ENCODE peak calls at places on chromosome 14, in nine cellular contexts. One of them, this sample, is unnamed. For H3K4me1, the result is how much of the 10 kb centered on the place peaks cover.

GRCh38 chr14:64636980-64637429 is 67.2 kb upstream of the PLEKHG3 start:
- DNase-seq in CD8-positive, alpha-beta T cell: no peak
- DNase-seq in IMR-90: no peak
- DNase-seq in fibroblast of lung: no peak
- DNase-seq in left ventricle myocardium inferior: no peak
- DNase-seq in transverse colon: no peak
- DNase-seq in uterus: no peak
- DNase-seq in mammary epithelial cell: no peak
- DNase-seq in right atrium auricular region: no peak
- DNase-seq in this sample: no peak

GRCh38 chr14:35534130-35534883 is at the start of gene INSM2:
- DNase-seq in CD8-positive, alpha-beta T cell: no peak
- DNase-seq in IMR-90: peak
- DNase-seq in fibroblast of lung: peak
- DNase-seq in left ventricle myocardium inferior: no peak
- DNase-seq in transverse colon: no peak
- DNase-seq in uterus: no peak
- DNase-seq in mammary epithelial cell: no peak
- DNase-seq in right atrium auricular region: no peak
- DNase-seq in this sample: peak

GRCh38 chr14:60505448-60505847 is 3.5 kb upstream of the SIX6 start:
- DNase-seq in CD8-positive, alpha-beta T cell: no peak
- DNase-seq in IMR-90: no peak
- DNase-seq in fibroblast of lung: no peak
- DNase-seq in left ventricle myocardium inferior: no peak
- DNase-seq in transverse colon: no peak
- DNase-seq in uterus: no peak
- DNase-seq in mammary epithelial cell: no peak
- DNase-seq in right atrium auricular region: no peak
- DNase-seq in this sample: no peak

GRCh38 chr14:41606249-41607118 is at the start of gene LRFN5:
- DNase-seq in CD8-positive, alpha-beta T cell: no peak
- DNase-seq in IMR-90: peak
- DNase-seq in fibroblast of lung: peak
- DNase-seq in left ventricle myocardium inferior: peak
- DNase-seq in transverse colon: no peak
- DNase-seq in uterus: peak
- DNase-seq in mammary epithelial cell: no peak
- DNase-seq in right atrium auricular region: no peak
- DNase-seq in this sample: peak

GRCh38 chr14:51726166-51726899 is 74.6 kb downstream of the FRMD6 start:
- DNase-seq in CD8-positive, alpha-beta T cell: no peak
- DNase-seq in IMR-90: peak
- DNase-seq in fibroblast of lung: peak
- DNase-seq in left ventricle myocardium inferior: no peak
- DNase-seq in transverse colon: no peak
- DNase-seq in uterus: no peak
- DNase-seq in mammary epithelial cell: no peak
- DNase-seq in right atrium auricular region: no peak
- DNase-seq in this sample: no peak

GRCh38 chr14:73713804-73714655 is at the start of gene PNMA1:
- DNase-seq in CD8-positive, alpha-beta T cell: peak
- DNase-seq in IMR-90: peak
- DNase-seq in fibroblast of lung: peak
- DNase-seq in left ventricle myocardium inferior: peak
- DNase-seq in transverse colon: peak
- DNase-seq in uterus: peak
- DNase-seq in mammary epithelial cell: peak
- DNase-seq in right atrium auricular region: peak
- DNase-seq in this sample: peak

GRCh38 chr14:37230551-37231194 is 32.9 kb downstream of the MIPOL1 start:
- DNase-seq in CD8-positive, alpha-beta T cell: no peak
- DNase-seq in IMR-90: peak
- DNase-seq in fibroblast of lung: peak
- DNase-seq in left ventricle myocardium inferior: no peak
- DNase-seq in transverse colon: no peak
- DNase-seq in uterus: no peak
- DNase-seq in mammary epithelial cell: peak
- DNase-seq in right atrium auricular region: no peak
- DNase-seq in this sample: no peak

GRCh38 chr14:94164685-94165431 is 9.3 kb upstream of the PPP4R4 start:
- DNase-seq in CD8-positive, alpha-beta T cell: no peak
- DNase-seq in IMR-90: no peak
- DNase-seq in fibroblast of lung: no peak
- DNase-seq in left ventricle myocardium inferior: no peak
- DNase-seq in transverse colon: no peak
- DNase-seq in uterus: no peak
- DNase-seq in mammary epithelial cell: no peak
- DNase-seq in right atrium auricular region: no peak
- DNase-seq in this sample: peak

GRCh38 chr14:52267501-52268190 is at the start of gene PTGDR:
- DNase-seq in CD8-positive, alpha-beta T cell: peak
- DNase-seq in IMR-90: no peak
- DNase-seq in fibroblast of lung: peak
- DNase-seq in left ventricle myocardium inferior: peak
- DNase-seq in transverse colon: peak
- DNase-seq in uterus: peak
- DNase-seq in mammary epithelial cell: peak
- DNase-seq in right atrium auricular region: no peak
- DNase-seq in this sample: peak

GRCh38 chr14:103207038-103207403 is 83.8 kb downstream of the TNFAIP2 start:
- DNase-seq in CD8-positive, alpha-beta T cell: no peak
- DNase-seq in IMR-90: no peak
- DNase-seq in fibroblast of lung: peak
- DNase-seq in left ventricle myocardium inferior: peak
- DNase-seq in transverse colon: peak
- DNase-seq in uterus: peak
- DNase-seq in mammary epithelial cell: no peak
- DNase-seq in right atrium auricular region: peak
- DNase-seq in this sample: peak

GRCh38 chr14:44788612-44789011 is 173.1 kb downstream of the KLHL28 start:
- DNase-seq in CD8-positive, alpha-beta T cell: no peak
- DNase-seq in IMR-90: peak
- DNase-seq in fibroblast of lung: no peak
- DNase-seq in left ventricle myocardium inferior: no peak
- DNase-seq in transverse colon: no peak
- DNase-seq in uterus: no peak
- DNase-seq in mammary epithelial cell: no peak
- DNase-seq in right atrium auricular region: no peak
- DNase-seq in this sample: no peak

GRCh38 chr14:54000341-54000811 is 43.8 kb upstream of the BMP4 start:
- DNase-seq in CD8-positive, alpha-beta T cell: no peak
- DNase-seq in IMR-90: peak
- DNase-seq in fibroblast of lung: no peak
- DNase-seq in left ventricle myocardium inferior: no peak
- DNase-seq in transverse colon: no peak
- DNase-seq in uterus: no peak
- DNase-seq in mammary epithelial cell: peak
- DNase-seq in right atrium auricular region: no peak
- DNase-seq in this sample: no peak

GRCh38 chr14:53472306-53472705 is 319.2 kb upstream of the DDHD1 start:
- DNase-seq in CD8-positive, alpha-beta T cell: no peak
- DNase-seq in IMR-90: peak
- DNase-seq in fibroblast of lung: no peak
- DNase-seq in left ventricle myocardium inferior: no peak
- DNase-seq in transverse colon: no peak
- DNase-seq in uterus: no peak
- DNase-seq in mammary epithelial cell: no peak
- DNase-seq in right atrium auricular region: no peak
- DNase-seq in this sample: no peak

GRCh38 chr14:64394973-64395633 is 7.0 kb downstream of the MTHFD1 start:
- DNase-seq in CD8-positive, alpha-beta T cell: no peak
- DNase-seq in IMR-90: no peak
- DNase-seq in fibroblast of lung: no peak
- DNase-seq in left ventricle myocardium inferior: no peak
- DNase-seq in transverse colon: no peak
- DNase-seq in uterus: no peak
- DNase-seq in mammary epithelial cell: no peak
- DNase-seq in right atrium auricular region: no peak
- DNase-seq in this sample: no peak

GRCh38 chr14:71339650-71340415 is 432.6 kb downstream of the PCNX1 start:
- DNase-seq in CD8-positive, alpha-beta T cell: no peak
- DNase-seq in IMR-90: no peak
- DNase-seq in fibroblast of lung: no peak
- DNase-seq in left ventricle myocardium inferior: no peak
- DNase-seq in transverse colon: no peak
- DNase-seq in uterus: no peak
- DNase-seq in mammary epithelial cell: no peak
- DNase-seq in right atrium auricular region: no peak
- DNase-seq in this sample: no peak

GRCh38 chr14:77598366-77599050 is 17.9 kb downstream of the SPTLC2 start:
- DNase-seq in CD8-positive, alpha-beta T cell: no peak
- DNase-seq in IMR-90: no peak
- DNase-seq in fibroblast of lung: no peak
- DNase-seq in left ventricle myocardium inferior: no peak
- DNase-seq in transverse colon: peak
- DNase-seq in uterus: no peak
- DNase-seq in mammary epithelial cell: no peak
- DNase-seq in right atrium auricular region: no peak
- DNase-seq in this sample: peak

GRCh38 chr14:23723911-23724310 is 87.7 kb downstream of the DHRS2 start:
- DNase-seq in CD8-positive, alpha-beta T cell: no peak
- DNase-seq in IMR-90: no peak
- DNase-seq in fibroblast of lung: no peak
- DNase-seq in left ventricle myocardium inferior: no peak
- DNase-seq in transverse colon: no peak
- DNase-seq in uterus: no peak
- DNase-seq in mammary epithelial cell: no peak
- DNase-seq in right atrium auricular region: no peak
- DNase-seq in this sample: no peak

GRCh38 chr14:37447883-37448391 is 147.1 kb downstream of the FOXA1 start:
- DNase-seq in CD8-positive, alpha-beta T cell: no peak
- DNase-seq in IMR-90: no peak
- DNase-seq in fibroblast of lung: no peak
- DNase-seq in left ventricle myocardium inferior: no peak
- DNase-seq in transverse colon: no peak
- DNase-seq in uterus: no peak
- DNase-seq in mammary epithelial cell: peak
- DNase-seq in right atrium auricular region: no peak
- DNase-seq in this sample: no peak

GRCh38 chr14:102574840-102575478 is 17.5 kb upstream of the RCOR1 start:
- DNase-seq in CD8-positive, alpha-beta T cell: no peak
- DNase-seq in IMR-90: no peak
- DNase-seq in fibroblast of lung: no peak
- DNase-seq in left ventricle myocardium inferior: no peak
- DNase-seq in transverse colon: no peak
- DNase-seq in uterus: no peak
- DNase-seq in mammary epithelial cell: no peak
- DNase-seq in right atrium auricular region: no peak
- DNase-seq in this sample: no peak

GRCh38 chr14:92362781-92363235 is 39.8 kb downstream of the SLC24A4 start:
- DNase-seq in CD8-positive, alpha-beta T cell: no peak
- DNase-seq in IMR-90: peak
- DNase-seq in fibroblast of lung: no peak
- DNase-seq in left ventricle myocardium inferior: no peak
- DNase-seq in transverse colon: peak
- DNase-seq in uterus: peak
- DNase-seq in mammary epithelial cell: no peak
- DNase-seq in right atrium auricular region: peak
- DNase-seq in this sample: peak

GRCh38 chr14:105334383-105335230 is 20.1 kb downstream of the PACS2 start:
- DNase-seq in CD8-positive, alpha-beta T cell: no peak
- DNase-seq in IMR-90: no peak
- DNase-seq in fibroblast of lung: no peak
- DNase-seq in left ventricle myocardium inferior: no peak
- DNase-seq in transverse colon: no peak
- DNase-seq in uterus: no peak
- DNase-seq in mammary epithelial cell: no peak
- DNase-seq in right atrium auricular region: no peak
- DNase-seq in this sample: peak
- H3K4me1 ChIP-seq in CD8-positive, alpha-beta T cell: under half
- H3K4me1 ChIP-seq in IMR-90: under half
- H3K4me1 ChIP-seq in fibroblast of lung: under half
- H3K4me1 ChIP-seq in left ventricle myocardium inferior: half or more
- H3K4me1 ChIP-seq in transverse colon: under half
- H3K4me1 ChIP-seq in uterus: under half
- H3K4me1 ChIP-seq in mammary epithelial cell: under half
- H3K4me1 ChIP-seq in right atrium auricular region: half or more
- H3K4me1 ChIP-seq in this sample: under half

DNA sequence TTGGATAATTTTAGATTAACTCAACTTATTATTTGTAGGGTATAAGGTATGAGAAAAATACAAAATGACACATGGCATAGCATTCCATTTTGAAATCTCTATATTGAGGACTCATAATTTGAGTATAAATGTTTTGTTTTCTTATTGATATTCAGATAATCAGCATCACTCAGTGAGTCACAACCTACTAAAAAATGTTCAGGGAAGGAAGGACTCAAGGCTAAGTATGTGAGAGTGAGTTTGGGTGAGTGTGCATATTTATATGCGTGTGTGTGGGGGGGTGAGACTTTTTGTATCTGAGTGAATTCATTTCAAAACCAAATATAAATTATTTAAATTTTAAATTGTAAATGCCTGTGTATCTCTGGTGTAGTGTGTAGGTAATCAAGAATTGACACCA is 87.8 kb upstream of the PRKD1 start:
- DNase-seq in CD8-positive, alpha-beta T cell: no peak
- DNase-seq in IMR-90: peak
- DNase-seq in fibroblast of lung: no peak
- DNase-seq in left ventricle myocardium inferior: no peak
- DNase-seq in transverse colon: no peak
- DNase-seq in uterus: no peak
- DNase-seq in mammary epithelial cell: no peak
- DNase-seq in right atrium auricular region: no peak
- DNase-seq in this sample: no peak
- TF ChIP-seq CTCF in CD8-positive, alpha-beta T cell: no peak
- TF ChIP-seq CTCF in IMR-90: no peak
- TF ChIP-seq CTCF in fibroblast of lung: no peak
- TF ChIP-seq CTCF in left ventricle myocardium inferior: no peak
- TF ChIP-seq CTCF in transverse colon: no peak
- TF ChIP-seq CTCF in uterus: no peak
- TF ChIP-seq CTCF in mammary epithelial cell: no peak
- TF ChIP-seq CTCF in right atrium auricular region: no peak
- TF ChIP-seq CTCF in this sample: no peak

GRCh38 chr14:75430106-75430505 is 2.3 kb downstream of the JDP2 start:
- DNase-seq in CD8-positive, alpha-beta T cell: no peak
- DNase-seq in IMR-90: peak
- DNase-seq in fibroblast of lung: peak
- DNase-seq in left ventricle myocardium inferior: no peak
- DNase-seq in transverse colon: no peak
- DNase-seq in uterus: peak
- DNase-seq in mammary epithelial cell: no peak
- DNase-seq in right atrium auricular region: peak
- DNase-seq in this sample: no peak
- H3K27ac ChIP-seq in CD8-positive, alpha-beta T cell: no peak
- H3K27ac ChIP-seq in IMR-90: peak
- H3K27ac ChIP-seq in fibroblast of lung: no peak
- H3K27ac ChIP-seq in left ventricle myocardium inferior: peak
- H3K27ac ChIP-seq in transverse colon: peak
- H3K27ac ChIP-seq in uterus: peak
- H3K27ac ChIP-seq in mammary epithelial cell: no peak
- H3K27ac ChIP-seq in right atrium auricular region: peak
- H3K27ac ChIP-seq in this sample: peak

DNA sequence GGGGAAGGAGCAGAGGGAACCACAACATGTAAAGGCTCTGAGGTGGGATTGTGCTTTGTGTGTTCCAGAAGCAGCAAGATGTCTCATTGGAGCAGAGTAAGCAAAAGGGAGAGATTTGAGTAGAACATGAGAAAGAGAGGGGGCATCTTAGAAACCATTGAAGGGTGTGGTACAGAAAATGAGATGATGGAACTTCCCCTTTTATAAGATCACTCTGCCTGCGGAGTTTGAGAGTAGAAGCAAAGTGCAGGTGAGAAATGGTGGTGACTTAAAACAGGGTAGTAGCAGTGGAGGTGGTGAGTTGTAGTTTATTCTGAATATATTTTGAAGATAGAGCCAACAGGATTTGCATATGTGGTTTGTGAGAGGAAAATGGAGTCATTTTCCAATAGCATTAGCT is 56.0 kb downstream of the FBXO34 start:
- DNase-seq in CD8-positive, alpha-beta T cell: no peak
- DNase-seq in IMR-90: no peak
- DNase-seq in fibroblast of lung: no peak
- DNase-seq in left ventricle myocardium inferior: no peak
- DNase-seq in transverse colon: no peak
- DNase-seq in uterus: no peak
- DNase-seq in mammary epithelial cell: no peak
- DNase-seq in right atrium auricular region: no peak
- DNase-seq in this sample: no peak
- H3K4me1 ChIP-seq in CD8-positive, alpha-beta T cell: under half
- H3K4me1 ChIP-seq in IMR-90: under half
- H3K4me1 ChIP-seq in fibroblast of lung: under half
- H3K4me1 ChIP-seq in left ventricle myocardium inferior: half or more
- H3K4me1 ChIP-seq in transverse colon: under half
- H3K4me1 ChIP-seq in uterus: under half
- H3K4me1 ChIP-seq in mammary epithelial cell: under half
- H3K4me1 ChIP-seq in right atrium auricular region: under half
- H3K4me1 ChIP-seq in this sample: under half